ENCODE peak calls at places on chromosome X, in ten cellular contexts. L, Y, P, X, J, H, G, R, O and K are unnamed samples. For H3K36me3, the result is how much of the 10 kb centered on the place peaks cover.

GRCh38 chrX:145865082-145865481 is 47.5 kb downstream of the SLITRK2 start:
- DNase-seq in L (no peak), Y (no peak), P (no peak), X (no peak), J (no peak), H (no peak), G (no peak), R (no peak), O (no peak), K (peak)

GRCh38 chrX:22314211-22314610 is 41.5 kb downstream of the CBLL2 start:
- DNase-seq in L (no peak), Y (no peak), P (no peak), X (no peak), J (no peak), H (no peak), G (no peak), R (no peak), O (no peak), K (no peak)

GRCh38 chrX:17560385-17560784 is 176.9 kb upstream of the SCML1 start:
- DNase-seq in L (no peak), Y (no peak), P (no peak), X (no peak), J (no peak), H (no peak), G (no peak), R (no peak), O (no peak), K (no peak)

GRCh38 chrX:135977611-135978010 is 3.8 kb upstream of the MMGT1 start:
- DNase-seq in L (no peak), Y (no peak), P (no peak), X (no peak), J (no peak), H (no peak), G (no peak), R (peak), O (no peak), K (no peak)

GRCh38 chrX:68175569-68175968 is 257.7 kb downstream of the OPHN1 start:
- DNase-seq in L (peak), Y (no peak), P (no peak), X (no peak), J (no peak), H (no peak), G (no peak), R (peak), O (no peak), K (no peak)

GRCh38 chrX:12955882-12956703 is 18.8 kb upstream of the TMSB4X start:
- DNase-seq in L (peak), Y (no peak), P (peak), X (peak), J (peak), H (peak), G (peak), R (peak), O (no peak), K (no peak)

GRCh38 chrX:111322231-111322855 is 52.1 kb upstream of the CAPN6 start:
- DNase-seq in L (no peak), Y (no peak), P (no peak), X (no peak), J (no peak), H (no peak), G (no peak), R (no peak), O (no peak), K (no peak)

GRCh38 chrX:147875866-147876596 is 35.7 kb upstream of the FMR1 start:
- DNase-seq in L (peak), Y (no peak), P (no peak), X (no peak), J (no peak), H (no peak), G (peak), R (no peak), O (no peak), K (no peak)

GRCh38 chrX:129793604-129794191 is 13.9 kb downstream of the SASH3 start:
- DNase-seq in L (no peak), Y (no peak), P (no peak), X (no peak), J (no peak), H (no peak), G (no peak), R (no peak), O (no peak), K (no peak)

GRCh38 chrX:133544105-133544504 is 128.8 kb upstream of the GPC4 start:
- DNase-seq in L (peak), Y (no peak), P (no peak), X (no peak), J (no peak), H (no peak), G (no peak), R (peak), O (no peak), K (peak)

GRCh38 chrX:119479845-119480244 is 11.6 kb downstream of the SLC25A5 start:
- DNase-seq in L (no peak), Y (no peak), P (no peak), X (no peak), J (no peak), H (no peak), G (no peak), R (no peak), O (no peak), K (no peak)

GRCh38 chrX:66633541-66633940 is 5.3 kb downstream of the EDA2R start:
- DNase-seq in L (peak), Y (no peak), P (peak), X (no peak), J (no peak), H (no peak), G (no peak), R (peak), O (no peak), K (no peak)
- H3K4me3 ChIP-seq in L (no peak), Y (no peak), P (no peak), X (no peak), J (no peak), H (no peak), G (no peak), R (no peak), O (peak), K (no peak)

GRCh38 chrX:70346671-70347070 is 56.8 kb downstream of the KIF4A start:
- DNase-seq in L (no peak), Y (no peak), P (no peak), X (no peak), J (no peak), H (no peak), G (no peak), R (no peak), O (no peak), K (no peak)
- H3K36me3 ChIP-seq in L (under half), Y (under half), P (under half), X (half or more), J (under half), H (under half), G (under half), R (under half), O (under half), K (under half)

GRCh38 chrX:39821011-39821708 is 276.6 kb downstream of the BCOR start:
- DNase-seq in L (peak), Y (peak), P (no peak), X (no peak), J (peak), H (peak), G (no peak), R (peak), O (peak), K (no peak)
- H3K4me3 ChIP-seq in L (peak), Y (peak), P (no peak), X (no peak), J (peak), H (peak), G (no peak), R (no peak), O (no peak), K (peak)

GRCh38 chrX:70336767-70337166 is 46.9 kb downstream of the KIF4A start:
- DNase-seq in L (no peak), Y (no peak), P (no peak), X (no peak), J (no peak), H (no peak), G (peak), R (no peak), O (no peak), K (no peak)

GRCh38 chrX:70338290-70338689 is 48.4 kb downstream of the KIF4A start:
- DNase-seq in L (peak), Y (no peak), P (no peak), X (no peak), J (no peak), H (no peak), G (no peak), R (no peak), O (no peak), K (no peak)

GRCh38 chrX:70331161-70331560 is 41.3 kb downstream of the KIF4A start:
- DNase-seq in L (peak), Y (no peak), P (no peak), X (no peak), J (no peak), H (no peak), G (no peak), R (no peak), O (no peak), K (no peak)

GRCh38 chrX:70332600-70332999 is 42.7 kb downstream of the KIF4A start:
- DNase-seq in L (no peak), Y (no peak), P (no peak), X (no peak), J (peak), H (no peak), G (no peak), R (no peak), O (no peak), K (no peak)
- H3K36me3 ChIP-seq in L (under half), Y (under half), P (under half), X (half or more), J (under half), H (under half), G (under half), R (under half), O (under half), K (under half)

DNA sequence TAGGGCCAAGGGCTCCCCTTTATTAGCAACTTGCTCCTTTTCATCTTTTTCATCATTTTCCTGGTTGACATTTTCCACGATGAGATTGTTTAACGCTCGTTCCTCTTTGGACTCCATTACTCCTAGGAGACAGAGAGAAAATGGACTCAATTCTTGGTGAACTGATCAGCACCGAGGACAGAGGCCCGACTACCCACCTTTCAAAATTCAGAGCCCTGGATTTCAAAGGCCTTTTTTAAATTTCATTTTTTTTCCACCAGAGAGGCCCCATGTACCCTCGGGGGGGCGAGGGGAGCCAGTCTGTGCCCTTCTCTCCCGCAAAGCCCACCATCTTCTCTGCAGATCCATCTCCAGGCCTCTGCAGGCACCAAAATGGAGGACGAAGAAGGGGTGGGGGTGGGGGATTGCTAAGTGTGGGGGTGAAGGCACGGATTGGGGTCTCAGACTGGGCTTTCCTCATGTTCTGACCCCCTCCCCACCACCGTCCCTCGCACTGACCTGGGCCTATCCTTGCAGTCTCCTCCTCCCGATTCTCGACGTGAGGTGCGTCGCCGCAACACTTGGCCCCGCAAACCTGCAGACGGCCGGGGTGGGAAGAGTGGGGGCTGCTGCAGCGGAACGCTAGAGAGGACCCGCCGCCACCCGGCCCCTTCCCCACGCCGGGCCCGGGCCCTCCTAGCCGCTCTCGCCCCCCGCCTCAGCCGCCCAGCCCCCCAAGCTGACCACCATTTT is 764 bp downstream of the BEX2 start:
- DNase-seq in L (no peak), Y (no peak), P (no peak), X (no peak), J (no peak), H (no peak), G (no peak), R (no peak), O (peak), K (no peak)
- H3K4me3 ChIP-seq in L (peak), Y (peak), P (peak), X (peak), J (peak), H (peak), G (peak), R (no peak), O (peak), K (peak)

GRCh38 chrX:97751735-97752134 is 868.0 kb downstream of the RPA4 start:
- DNase-seq in L (no peak), Y (no peak), P (no peak), X (no peak), J (no peak), H (no peak), G (no peak), R (no peak), O (no peak), K (no peak)
- H3K36me3 ChIP-seq in L (under half), Y (under half), P (under half), X (under half), J (under half), H (under half), G (under half), R (under half), O (under half), K (under half)

GRCh38 chrX:149871940-149872339 is 9.0 kb upstream of the MAGEA8 start:
- DNase-seq in L (peak), Y (peak), P (no peak), X (peak), J (peak), H (no peak), G (no peak), R (no peak), O (peak), K (no peak)

GRCh38 chrX:149881081-149881711 is at the start of gene MAGEA8:
- DNase-seq in L (no peak), Y (peak), P (no peak), X (no peak), J (peak), H (no peak), G (no peak), R (no peak), O (peak), K (no peak)

GRCh38 chrX:149877157-149877556 is 3.8 kb upstream of the MAGEA8 start:
- DNase-seq in L (no peak), Y (no peak), P (no peak), X (no peak), J (no peak), H (no peak), G (no peak), R (no peak), O (no peak), K (no peak)

DNA sequence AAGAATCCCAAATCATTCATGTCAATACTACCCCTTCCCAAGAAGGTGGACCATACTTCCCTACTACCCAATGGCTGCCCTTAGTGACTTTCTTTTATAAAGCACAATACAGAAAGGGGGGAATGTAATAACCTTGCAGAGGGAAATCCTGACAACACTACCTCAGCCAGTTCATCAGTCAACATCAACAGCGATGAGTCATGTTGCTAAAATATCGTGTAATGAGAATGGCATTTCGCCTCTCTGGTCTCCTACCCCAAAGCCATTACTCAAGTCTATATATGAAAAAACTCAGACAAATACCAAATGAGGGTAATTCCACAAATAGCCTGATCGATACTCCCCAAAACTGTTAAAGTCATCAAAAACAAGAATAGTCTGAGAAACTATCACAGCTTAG is 3.3 kb upstream of the MAGEA8 start:
- DNase-seq in L (no peak), Y (no peak), P (no peak), X (no peak), J (peak), H (no peak), G (no peak), R (peak), O (no peak), K (no peak)
- H3K4me3 ChIP-seq in L (no peak), Y (no peak), P (no peak), X (no peak), J (no peak), H (no peak), G (no peak), R (no peak), O (no peak), K (no peak)

GRCh38 chrX:154014429-154015380 is 5.0 kb downstream of the IRAK1 start:
- DNase-seq in L (no peak), Y (no peak), P (no peak), X (no peak), J (peak), H (peak), G (no peak), R (no peak), O (no peak), K (no peak)

GRCh38 chrX:154013001-154013421 is 6.7 kb downstream of the IRAK1 start:
- DNase-seq in L (no peak), Y (no peak), P (no peak), X (no peak), J (no peak), H (peak), G (no peak), R (no peak), O (no peak), K (no peak)

GRCh38 chrX:154012336-154012991 is 7.2 kb downstream of the IRAK1 start:
- DNase-seq in L (peak), Y (no peak), P (no peak), X (no peak), J (no peak), H (peak), G (no peak), R (no peak), O (no peak), K (no peak)

GRCh38 chrX:154015581-154016264 is 4.0 kb downstream of the IRAK1 start:
- DNase-seq in L (no peak), Y (no peak), P (no peak), X (no peak), J (no peak), H (no peak), G (no peak), R (no peak), O (no peak), K (no peak)

DNA sequence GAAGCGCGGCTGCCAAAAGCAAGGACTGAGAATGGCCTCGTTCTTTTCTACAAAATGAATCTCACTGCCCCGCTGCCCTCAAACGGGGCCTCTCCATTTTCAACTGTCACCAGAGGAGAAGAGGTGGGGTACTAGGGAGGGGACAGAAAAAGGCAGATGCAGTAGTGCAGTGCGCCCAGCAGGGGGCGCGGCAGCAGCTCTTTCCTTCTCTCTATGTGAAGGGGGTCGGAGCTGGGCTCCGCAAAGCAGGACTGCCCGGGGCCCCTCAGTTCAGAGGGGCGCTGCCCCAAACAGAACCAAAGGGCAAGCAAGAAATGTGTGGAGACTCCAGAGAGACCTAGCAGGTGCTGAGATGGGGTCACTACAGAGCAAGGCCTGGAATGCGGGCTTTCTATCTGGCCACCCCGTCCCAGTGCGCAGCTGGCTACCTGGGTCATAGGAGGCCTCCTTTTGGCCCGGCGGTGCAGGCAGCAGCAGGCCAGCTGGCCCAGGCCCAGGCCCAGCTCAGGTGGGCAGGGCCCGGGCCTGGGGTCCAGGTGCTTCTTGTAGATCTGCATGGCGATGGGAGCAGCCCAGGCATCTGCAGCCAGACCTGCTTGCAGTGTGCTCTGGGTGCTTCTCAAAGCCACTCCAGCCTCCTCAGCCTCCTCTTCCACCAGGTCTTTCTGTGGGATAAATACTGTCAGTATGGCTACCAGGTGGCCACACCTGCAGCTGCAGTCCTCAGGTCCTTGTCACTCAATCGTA is 5.9 kb downstream of the IRAK1 start:
- DNase-seq in L (peak), Y (peak), P (no peak), X (peak), J (peak), H (peak), G (no peak), R (peak), O (peak), K (no peak)
- H3K36me3 ChIP-seq in L (under half), Y (half or more), P (under half), X (half or more), J (under half), H (under half), G (under half), R (under half), O (under half), K (under half)

GRCh38 chrX:15475021-15475420 is 18.1 kb downstream of the PIR start:
- DNase-seq in L (peak), Y (no peak), P (no peak), X (no peak), J (no peak), H (no peak), G (no peak), R (no peak), O (no peak), K (peak)

GRCh38 chrX:15472523-15472922 is 20.6 kb downstream of the PIR start:
- DNase-seq in L (peak), Y (no peak), P (no peak), X (no peak), J (no peak), H (no peak), G (no peak), R (no peak), O (no peak), K (no peak)

GRCh38 chrX:15474058-15474457 is 19.1 kb downstream of the PIR start:
- DNase-seq in L (no peak), Y (no peak), P (no peak), X (no peak), J (no peak), H (no peak), G (no peak), R (no peak), O (no peak), K (no peak)

GRCh38 chrX:15471016-15471415 is 22.1 kb downstream of the PIR start:
- DNase-seq in L (peak), Y (peak), P (peak), X (peak), J (peak), H (peak), G (peak), R (peak), O (peak), K (no peak)

GRCh38 chrX:15475486-15475885 is 17.6 kb downstream of the PIR start:
- DNase-seq in L (no peak), Y (no peak), P (no peak), X (no peak), J (no peak), H (no peak), G (no peak), R (no peak), O (no peak), K (no peak)
- H3K4me3 ChIP-seq in L (no peak), Y (no peak), P (no peak), X (no peak), J (no peak), H (no peak), G (no peak), R (no peak), O (no peak), K (no peak)

GRCh38 chrX:1531106-1531890 is 5.7 kb downstream of the P2RY8 start:
- DNase-seq in L (no peak), Y (no peak), P (no peak), X (no peak), J (no peak), H (no peak), G (no peak), R (no peak), O (no peak), K (no peak)
- H3K36me3 ChIP-seq in L (under half), Y (under half), P (under half), X (half or more), J (under half), H (under half), G (under half), R (under half), O (under half), K (under half)